ENCODE peak calls at places on chromosome 12, in five cellular contexts. H is activated CD4-positive, alpha-beta T cell treated with anti-CD3 and anti-CD28 coated beads for 36 hours; N is AG04450; W is CD4-positive, CD25-positive, alpha-beta regulatory T cell; F is NCI-H774. T is an unnamed sample.

GRCh38 chr12:79402626-79403025 is 288.1 kb downstream of the PAWR start:
- DNase-seq in W (no peak), F (no peak), H (no peak), N (no peak), T (no peak)

GRCh38 chr12:47855502-47855901 is 35.8 kb upstream of the HDAC7 start:
- DNase-seq in N (no peak), H (no peak), F (no peak), W (no peak), T (no peak)

GRCh38 chr12:126051611-126052107 is 986.4 kb downstream of the AACS start:
- DNase-seq in H (no peak), W (no peak), N (no peak), F (peak; percentile 18), T (peak; percentile 2)

GRCh38 chr12:53327435-53328042 is 6.1 kb upstream of the AAAS start:
- DNase-seq in W (no peak), F (no peak), N (no peak), H (no peak), T (peak; percentile 48)

GRCh38 chr12:103626498-103626897 is 39.4 kb downstream of the STAB2 start:
- DNase-seq in H (peak; percentile 16), N (no peak), F (peak; percentile 83), W (no peak), T (peak; percentile 47)

GRCh38 chr12:109767991-109768900 is 54.6 kb downstream of the FAM222A start:
- DNase-seq in F (no peak), N (no peak), H (no peak), W (no peak), T (no peak)

GRCh38 chr12:122790393-122791075 is 16.2 kb downstream of the CCDC62 start:
- DNase-seq in W (no peak), H (no peak), F (no peak), N (no peak), T (no peak)

GRCh38 chr12:22979854-22980253 is 354.9 kb downstream of the ETNK1 start:
- DNase-seq in F (no peak), W (no peak), H (no peak), N (no peak), T (no peak)

GRCh38 chr12:97404549-97404948 is 58.1 kb upstream of the RMST start:
- DNase-seq in H (peak; percentile 25), W (no peak), N (no peak), F (peak; percentile 77), T (peak; percentile 28)

GRCh38 chr12:132066345-132066685 is 77.8 kb downstream of the DDX51 start:
- DNase-seq in F (no peak), W (no peak), H (peak; percentile 64), N (no peak), T (no peak)

GRCh38 chr12:75558262-75558661 is 46.9 kb upstream of the KRR1 start:
- DNase-seq in H (no peak), N (no peak), W (no peak), F (no peak), T (no peak)

GRCh38 chr12:51183816-51184215 is 10.9 kb upstream of the TFCP2 start:
- DNase-seq in H (no peak), W (no peak), N (no peak), F (peak; percentile 53), T (peak; percentile 77)

GRCh38 chr12:111268738-111269572 is 99.9 kb downstream of the PHETA1 start:
- DNase-seq in F (no peak), W (no peak), N (no peak), H (peak; percentile 53), T (no peak)

GRCh38 chr12:64392221-64392620 is 1.7 kb upstream of the C12orf56 start:
- DNase-seq in N (peak; percentile 10), F (no peak), W (no peak), H (no peak), T (peak; percentile 51)

GRCh38 chr12:80412343-80412953 is 31.6 kb upstream of the PTPRQ start:
- DNase-seq in N (peak; percentile 30), F (peak; percentile 52), H (no peak), W (no peak), T (peak; percentile 81)

GRCh38 chr12:57815177-57816000 is 3.1 kb downstream of the AVIL start:
- DNase-seq in H (no peak), N (no peak), F (peak; percentile 78), W (no peak), T (no peak)

GRCh38 chr12:131309700-131310099 is 356.0 kb downstream of the ADGRD1 start:
- DNase-seq in F (no peak), W (no peak), H (no peak), N (no peak), T (no peak)

GRCh38 chr12:13074396-13075113 is 28.9 kb downstream of the GSG1 start:
- DNase-seq in H (no peak), F (no peak), W (no peak), N (no peak), T (no peak)

GRCh38 chr12:12719496-12719895 is 2.3 kb downstream of the CDKN1B start:
- DNase-seq in H (no peak), N (no peak), F (no peak), W (no peak), T (no peak)

GRCh38 chr12:12560587-12561304 is 1.9 kb downstream of the DUSP16 start:
- DNase-seq in F (peak; percentile 27), N (no peak), W (peak; percentile 63), H (peak; percentile 65), T (peak; percentile 76)

GRCh38 chr12:107475900-107476299 is 209.7 kb upstream of the PWP1 start:
- DNase-seq in F (no peak), N (no peak), H (no peak), W (no peak), T (no peak)

GRCh38 chr12:613996-614726 is 49.1 kb downstream of the NINJ2 start:
- DNase-seq in N (no peak), H (peak; percentile 74), F (no peak), W (no peak), T (peak; percentile 34)

GRCh38 chr12:49296034-49296835 is 1.3 kb downstream of the PRPH start:
- DNase-seq in H (peak; percentile 82), F (peak; percentile 53), W (peak; percentile 45), N (no peak), T (no peak)

GRCh38 chr12:94616217-94616729 is 34.1 kb downstream of the TMCC3 start:
- DNase-seq in F (no peak), N (no peak), H (peak; percentile 10), W (no peak), T (peak; percentile 20)

GRCh38 chr12:66092559-66093269 is 37.8 kb downstream of the LLPH start:
- DNase-seq in H (peak; percentile 17), F (no peak), W (no peak), N (no peak), T (peak; percentile 17)

T was measured in cardiac muscle cell.